ENCODE peak calls at places on chromosome 6, in seven cellular contexts. J is A549; G is ovary; Y is tibial nerve; K is CD8-positive, alpha-beta memory T cell; L is lung; W is effector memory CD4-positive, alpha-beta T cell. M is an unnamed sample.

GRCh38 chr6:56866917-56867522 is 87.9 kb upstream of the BEND6 start:
- DNase-seq in J (no peak), G (no peak), Y (no peak), K (no peak), L (no peak), W (no peak), M (no peak)

GRCh38 chr6:13156381-13156780 is 172.0 kb downstream of the TBC1D7 start:
- DNase-seq in J (no peak), G (no peak), Y (no peak), K (no peak), L (no peak), W (no peak), M (no peak)

GRCh38 chr6:158668707-158669103 is 18.9 kb downstream of the SYTL3 start:
- DNase-seq in J (no peak), G (no peak), Y (no peak), K (no peak), L (no peak), W (no peak), M (no peak)

GRCh38 chr6:4644962-4645361 is 131.2 kb upstream of the CDYL start:
- DNase-seq in J (no peak), G (no peak), Y (no peak), K (no peak), L (no peak), W (no peak), M (no peak)

GRCh38 chr6:34484899-34485298 is 19.0 kb downstream of the PACSIN1 start:
- DNase-seq in J (no peak), G (no peak), Y (no peak), K (peak), L (no peak), W (peak), M (no peak)

GRCh38 chr6:167501831-167502385 is 177.0 kb downstream of the TTLL2 start:
- DNase-seq in J (peak), G (no peak), Y (no peak), K (no peak), L (no peak), W (no peak), M (no peak)

GRCh38 chr6:146351018-146351417 is 192.6 kb upstream of the RAB32 start:
- DNase-seq in J (no peak), G (no peak), Y (no peak), K (no peak), L (no peak), W (no peak), M (no peak)

GRCh38 chr6:35078896-35079295 is 62.2 kb downstream of the TCP11 start:
- DNase-seq in J (no peak), G (no peak), Y (no peak), K (no peak), L (no peak), W (no peak), M (no peak)

GRCh38 chr6:110355727-110356126 is 2.4 kb downstream of the METTL24 start:
- DNase-seq in J (no peak), G (no peak), Y (no peak), K (no peak), L (no peak), W (no peak), M (no peak)

GRCh38 chr6:148892247-148892646 is 145.4 kb downstream of the UST start:
- DNase-seq in J (no peak), G (no peak), Y (no peak), K (no peak), L (no peak), W (no peak), M (no peak)

GRCh38 chr6:169282043-169282442 is 28.4 kb upstream of the THBS2 start:
- DNase-seq in J (no peak), G (no peak), Y (no peak), K (no peak), L (no peak), W (no peak), M (no peak)

GRCh38 chr6:55841341-55841740 is 34.0 kb downstream of the BMP5 start:
- DNase-seq in J (no peak), G (no peak), Y (no peak), K (no peak), L (no peak), W (no peak), M (no peak)

GRCh38 chr6:170137911-170138910 is 152.7 kb downstream of the DLL1 start:
- DNase-seq in J (no peak), G (peak), Y (no peak), K (peak), L (no peak), W (no peak), M (no peak)

GRCh38 chr6:118509009-118509617 is 39.0 kb upstream of the PLN start:
- DNase-seq in J (peak), G (no peak), Y (no peak), K (no peak), L (no peak), W (no peak), M (peak)

GRCh38 chr6:133951227-133951626 is 1.8 kb upstream of the TBPL1 start:
- DNase-seq in J (no peak), G (no peak), Y (no peak), K (no peak), L (no peak), W (no peak), M (no peak)
- H3K27ac ChIP-seq in J (peak), G (peak), Y (peak), K (peak), L (no peak), W (peak), M (peak)

GRCh38 chr6:163533443-163533842 is 118.9 kb downstream of the QKI start:
- DNase-seq in J (peak), G (no peak), Y (no peak), K (no peak), L (no peak), W (no peak), M (no peak)
- H3K4me3 ChIP-seq in J (no peak), G (no peak), Y (no peak), K (no peak), L (no peak), W (no peak), M (no peak)

GRCh38 chr6:138241381-138241780 is 23.1 kb upstream of the PBOV1 start:
- DNase-seq in J (no peak), G (no peak), Y (no peak), K (no peak), L (no peak), W (no peak), M (no peak)
- H3K27ac ChIP-seq in J (no peak), G (no peak), Y (no peak), K (no peak), L (no peak), W (no peak), M (no peak)

GRCh38 chr6:15399651-15400470 is 154.0 kb downstream of the JARID2 start:
- DNase-seq in J (peak), G (peak), Y (peak), K (no peak), L (peak), W (no peak), M (no peak)
- H3K4me3 ChIP-seq in J (peak), G (peak), Y (peak), K (no peak), L (no peak), W (no peak), M (peak)

DNA sequence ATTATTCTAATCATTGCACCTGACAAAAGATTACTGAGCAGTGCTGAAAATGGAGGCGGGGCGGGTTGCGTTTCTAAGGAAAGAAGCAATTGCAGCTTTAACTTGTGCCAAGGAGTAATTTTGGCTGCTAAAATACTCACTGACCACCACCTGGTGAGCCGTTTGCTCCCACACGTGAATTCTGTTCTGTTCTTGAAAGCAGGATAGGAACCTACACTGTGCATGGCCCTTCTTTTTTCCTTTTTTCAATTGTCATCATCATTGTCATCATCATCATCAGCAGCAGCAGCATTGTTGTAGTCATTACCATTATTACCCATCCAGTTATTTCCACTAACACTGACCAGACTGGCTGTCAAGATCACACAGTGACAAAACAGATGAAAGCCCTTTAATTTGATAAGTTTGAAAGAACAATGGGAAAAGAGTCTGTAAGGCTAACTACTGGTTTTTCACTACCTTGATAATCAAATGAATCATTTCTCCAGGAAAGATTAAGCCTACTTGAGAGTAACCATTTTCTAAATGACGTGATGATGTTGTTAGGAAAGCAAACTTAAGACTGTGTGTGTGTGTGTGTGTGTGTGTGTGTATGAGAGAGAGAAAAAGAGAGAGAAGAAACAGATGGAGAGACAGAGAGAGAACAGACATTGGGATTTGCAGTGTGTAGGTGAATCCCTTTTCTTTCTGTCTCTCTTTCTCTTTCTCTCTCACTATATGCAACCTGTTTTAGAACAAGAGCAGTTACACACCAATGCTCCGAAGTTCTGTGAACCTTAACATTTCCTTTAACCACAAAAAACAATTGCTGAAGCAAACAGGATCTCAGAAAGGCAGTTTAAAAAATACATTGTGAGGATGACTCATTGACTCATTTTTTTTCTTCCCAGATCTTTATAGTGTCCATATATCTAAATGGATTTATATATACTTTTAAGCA is 3.7 kb downstream of the RIPOR2 start:
- DNase-seq in J (no peak), G (no peak), Y (no peak), K (no peak), L (no peak), W (no peak), M (peak)
- H3K27ac ChIP-seq in J (no peak), G (no peak), Y (no peak), K (peak), L (no peak), W (peak), M (peak)

GRCh38 chr6:163420315-163420667 is 5.8 kb downstream of the QKI start:
- DNase-seq in J (no peak), G (no peak), Y (no peak), K (no peak), L (no peak), W (no peak), M (no peak)
- H3K4me3 ChIP-seq in J (no peak), G (no peak), Y (peak), K (no peak), L (no peak), W (no peak), M (no peak)

GRCh38 chr6:37936909-37937308 is 117.4 kb downstream of the ZFAND3 start:
- DNase-seq in J (no peak), G (no peak), Y (no peak), K (no peak), L (no peak), W (no peak), M (no peak)
- H3K27ac ChIP-seq in J (no peak), G (no peak), Y (no peak), K (no peak), L (no peak), W (no peak), M (no peak)

GRCh38 chr6:23394699-23395098 is 731.3 kb upstream of the NRSN1 start:
- DNase-seq in J (no peak), G (no peak), Y (no peak), K (no peak), L (no peak), W (no peak), M (no peak)
- H3K4me3 ChIP-seq in J (no peak), G (no peak), Y (no peak), K (no peak), L (no peak), W (no peak), M (no peak)

DNA sequence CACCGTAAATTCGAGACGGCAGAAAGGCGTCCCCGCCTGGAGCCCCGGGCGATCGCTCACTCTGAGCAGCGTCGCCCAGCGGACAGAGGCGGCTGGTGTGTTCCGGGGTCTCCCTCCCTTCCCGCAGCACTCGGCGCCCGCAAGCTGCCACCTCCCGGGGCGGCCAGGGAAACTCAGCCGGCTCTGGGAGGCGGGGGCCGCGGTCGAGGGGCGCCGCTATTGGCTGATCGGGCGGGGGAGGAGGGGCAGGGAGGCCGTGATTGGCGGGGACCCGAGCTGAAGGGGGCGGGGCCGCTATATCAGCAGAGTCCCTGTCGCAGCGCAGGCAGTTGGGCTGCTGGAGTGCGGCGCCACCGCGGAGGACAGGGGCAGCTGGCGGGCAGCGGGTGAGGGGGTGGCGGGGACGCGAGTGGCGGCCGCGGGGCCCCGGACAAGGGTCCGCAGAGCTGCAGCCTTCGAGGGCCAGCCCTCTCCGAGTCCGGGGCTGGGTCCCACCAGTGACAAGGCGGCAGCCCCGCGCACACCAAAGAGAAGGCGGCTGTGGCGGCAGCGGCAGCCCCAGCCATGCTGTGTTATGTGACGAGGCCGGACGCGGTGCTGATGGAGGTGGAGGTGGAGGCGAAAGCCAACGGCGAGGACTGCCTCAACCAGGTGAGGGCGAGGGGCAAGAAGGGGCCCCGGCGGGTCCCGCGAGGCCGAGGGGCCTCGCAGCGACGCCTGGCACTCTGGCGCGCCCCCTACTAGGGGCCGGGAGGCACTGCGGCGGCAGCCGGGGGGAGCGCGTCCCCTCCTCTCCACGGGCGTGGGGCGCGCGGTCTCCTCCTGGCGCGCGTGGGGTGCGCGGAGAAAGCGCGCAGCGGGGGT is at the start of gene MYLIP:
- DNase-seq in J (peak), G (peak), Y (peak), K (peak), L (peak), W (peak), M (peak)
- H3K27ac ChIP-seq in J (peak), G (peak), Y (peak), K (peak), L (peak), W (peak), M (peak)